ENCODE peak calls at places on chromosomes 5 and 9, in ten cellular contexts. Q is endodermal cell, E is dorsolateral prefrontal cortex, D is B cell, F is PC-3, T is right lobe of liver, V is colonic mucosa, Z is foreskin fibroblast, Y is A549, K is osteocyte. B is an unnamed sample.

GRCh38 chr9:88387035-88387732 is 1.1 kb upstream of the SPIN1 start:
- DNase-seq in Z (no peak), T (peak; percentile 88), K (no peak), E (no peak), V (peak; percentile 76), Y (peak; percentile 54), D (no peak), F (peak; percentile 60), Q (no peak), B (no peak)

GRCh38 chr5:54975701-54976100 is 9.7 kb downstream of the ESM1 start:
- DNase-seq in Q (no peak), K (no peak), T (no peak), F (no peak), E (no peak), Y (no peak), D (no peak), Z (no peak), V (no peak), B (no peak)

GRCh38 chr9:92610470-92611420 is 59.2 kb downstream of the IPPK start:
- DNase-seq in Q (no peak), V (no peak), Y (no peak), F (no peak), E (no peak), K (peak; percentile 75), D (no peak), T (no peak), Z (peak; percentile 89), B (no peak)

GRCh38 chr5:77643654-77644404 is 5.3 kb upstream of the OTP start:
- DNase-seq in D (no peak), Q (no peak), E (no peak), V (no peak), Z (no peak), Y (no peak), K (no peak), F (no peak), T (no peak), B (no peak)

GRCh38 chr5:102289251-102289899 is 6.7 kb downstream of the SLCO4C1 start:
- DNase-seq in E (no peak), D (no peak), Y (no peak), F (peak; percentile 16), K (no peak), V (no peak), T (no peak), Z (no peak), Q (no peak), B (no peak)

GRCh38 chr5:1479066-1479465 is 33.8 kb upstream of the SLC6A3 start:
- DNase-seq in K (no peak), D (no peak), Y (no peak), Z (no peak), Q (no peak), V (no peak), F (no peak), T (no peak), E (no peak), B (no peak)

GRCh38 chr5:90642706-90643229 is 84.2 kb downstream of the ADGRV1 start:
- DNase-seq in Z (no peak), E (no peak), V (no peak), Q (no peak), F (no peak), Y (no peak), D (no peak), T (no peak), K (no peak), B (no peak)

GRCh38 chr5:109689740-109690455 is at the start of gene MAN2A1:
- DNase-seq in Q (peak; percentile 86), F (peak; percentile 55), D (peak; percentile 83), T (peak; percentile 91), Y (peak; percentile 71), K (peak; percentile 88), Z (peak; percentile 88), V (peak; percentile 89), E (peak; percentile 52), B (peak; percentile 35)

GRCh38 chr5:39977231-39977630 is 552.5 kb upstream of the DAB2 start:
- DNase-seq in E (no peak), Z (no peak), V (no peak), K (no peak), T (no peak), D (no peak), F (no peak), Y (no peak), Q (no peak), B (no peak)

GRCh38 chr5:139775872-139776271 is 19.7 kb upstream of the PSD2 start:
- DNase-seq in D (no peak), Y (no peak), T (no peak), Q (no peak), Z (no peak), F (no peak), E (no peak), K (no peak), V (no peak), B (no peak)

GRCh38 chr9:137406876-137407589 is 15.9 kb downstream of the EXD3 start:
- DNase-seq in Q (peak; percentile 94), E (no peak), F (peak; percentile 32), K (no peak), Y (peak; percentile 60), D (no peak), V (peak; percentile 76), Z (peak; percentile 79), T (peak; percentile 69), B (no peak)
- TF ChIP-seq CTCF in Q (peak; percentile 92), E (peak; percentile 65), F (peak; percentile 50), K (peak; percentile 83), Y (peak; percentile 72), D (peak; percentile 70), V (peak; percentile 81), Z (peak; percentile 47), T (peak; percentile 85), B (peak; percentile 64)

DNA sequence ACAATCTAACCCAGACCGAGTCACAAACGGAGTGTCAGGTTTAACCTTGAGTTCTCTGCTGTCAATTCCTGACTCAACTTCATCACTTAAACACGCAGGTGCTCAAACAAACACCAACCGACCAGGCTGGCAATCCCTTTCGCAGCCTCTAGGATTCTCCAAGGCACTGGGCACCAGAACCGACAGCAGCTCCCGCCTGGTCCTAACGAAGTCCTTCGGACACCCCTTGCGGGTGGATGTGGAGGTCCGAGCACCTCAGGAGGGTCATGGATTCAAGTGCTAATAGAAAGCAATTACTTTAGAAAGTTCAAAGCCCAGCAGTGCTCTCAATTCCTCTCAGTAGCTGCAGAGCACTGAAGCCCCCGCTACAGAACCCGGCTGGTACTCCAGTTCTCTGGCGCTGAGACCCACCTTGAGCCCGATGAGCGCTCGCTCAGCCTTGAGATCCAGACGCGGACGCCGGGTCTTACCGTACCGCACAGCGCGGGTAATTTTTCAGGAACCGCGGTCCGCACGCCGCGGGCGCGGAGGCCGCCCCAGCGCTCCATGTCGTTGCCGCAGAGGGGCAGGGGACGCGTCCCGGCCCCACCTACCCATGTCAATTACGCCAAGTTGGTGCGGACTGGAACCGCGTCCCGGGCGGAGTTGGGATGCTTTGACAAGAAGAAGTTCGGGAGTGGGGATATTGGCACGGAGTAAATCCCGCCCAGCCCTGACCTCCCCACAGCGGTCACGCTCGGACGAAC is 672 bp downstream of the MARCHF3 start:
- DNase-seq in E (no peak), V (peak; percentile 77), T (peak; percentile 65), Q (peak; percentile 92), F (peak; percentile 85), K (no peak), Z (peak; percentile 84), D (peak; percentile 59), Y (peak; percentile 75), B (no peak)
- TF ChIP-seq CTCF in E (no peak), V (peak; percentile 58), T (peak; percentile 48), Q (peak; percentile 73), F (peak; percentile 52), K (peak; percentile 60), Z (peak; percentile 33), D (peak; percentile 36), Y (peak; percentile 20), B (no peak)

GRCh38 chr5:37086466-37087178 is 162.6 kb downstream of the CPLANE1 start:
- DNase-seq in Q (peak; percentile 86), Y (no peak), K (no peak), E (no peak), Z (peak; percentile 52), V (peak; percentile 35), F (peak; percentile 37), T (no peak), D (no peak), B (no peak)

GRCh38 chr5:37090781-37091180 is 158.4 kb downstream of the CPLANE1 start:
- DNase-seq in E (no peak), T (no peak), Q (no peak), Y (no peak), D (no peak), Z (no peak), V (no peak), K (no peak), F (no peak), B (no peak)

GRCh38 chr5:37088041-37088440 is 161.1 kb downstream of the CPLANE1 start:
- DNase-seq in D (no peak), Q (no peak), T (no peak), E (no peak), Y (no peak), K (no peak), Z (no peak), F (no peak), V (no peak), B (no peak)

DNA sequence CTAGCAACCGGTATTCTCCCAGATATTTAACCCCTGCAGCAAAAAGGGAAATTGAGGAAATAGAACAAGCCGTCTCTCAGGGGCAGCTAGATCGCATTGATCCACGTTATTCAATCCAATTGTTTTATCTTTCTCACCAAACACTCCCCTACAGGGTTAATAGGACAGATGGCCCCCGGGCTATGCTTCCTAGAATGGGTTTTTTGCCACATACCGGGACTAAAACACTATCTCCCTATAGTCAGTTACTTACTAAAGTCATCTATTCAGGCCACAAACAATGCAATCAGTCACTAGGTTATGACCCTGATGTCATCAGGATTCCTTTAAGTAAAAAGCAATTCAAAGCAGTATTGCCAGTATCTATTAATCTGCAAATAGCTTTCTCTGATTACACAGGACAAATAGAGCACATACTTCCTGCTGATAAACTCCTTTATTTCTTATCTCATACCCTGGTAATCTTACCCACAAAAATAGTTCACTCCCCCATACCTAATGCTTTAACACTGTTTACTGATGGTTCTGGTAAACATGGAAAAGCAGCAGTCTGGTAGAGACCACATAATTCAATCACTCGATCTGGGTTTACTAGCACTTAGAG is 159.0 kb downstream of the CPLANE1 start:
- DNase-seq in T (no peak), F (no peak), K (no peak), Y (no peak), E (no peak), D (no peak), V (no peak), Z (peak; percentile 8), Q (peak; percentile 62), B (no peak)
- TF ChIP-seq CTCF in T (no peak), F (no peak), K (no peak), Y (no peak), E (no peak), D (no peak), V (no peak), Z (no peak), Q (no peak), B (no peak)

DNA sequence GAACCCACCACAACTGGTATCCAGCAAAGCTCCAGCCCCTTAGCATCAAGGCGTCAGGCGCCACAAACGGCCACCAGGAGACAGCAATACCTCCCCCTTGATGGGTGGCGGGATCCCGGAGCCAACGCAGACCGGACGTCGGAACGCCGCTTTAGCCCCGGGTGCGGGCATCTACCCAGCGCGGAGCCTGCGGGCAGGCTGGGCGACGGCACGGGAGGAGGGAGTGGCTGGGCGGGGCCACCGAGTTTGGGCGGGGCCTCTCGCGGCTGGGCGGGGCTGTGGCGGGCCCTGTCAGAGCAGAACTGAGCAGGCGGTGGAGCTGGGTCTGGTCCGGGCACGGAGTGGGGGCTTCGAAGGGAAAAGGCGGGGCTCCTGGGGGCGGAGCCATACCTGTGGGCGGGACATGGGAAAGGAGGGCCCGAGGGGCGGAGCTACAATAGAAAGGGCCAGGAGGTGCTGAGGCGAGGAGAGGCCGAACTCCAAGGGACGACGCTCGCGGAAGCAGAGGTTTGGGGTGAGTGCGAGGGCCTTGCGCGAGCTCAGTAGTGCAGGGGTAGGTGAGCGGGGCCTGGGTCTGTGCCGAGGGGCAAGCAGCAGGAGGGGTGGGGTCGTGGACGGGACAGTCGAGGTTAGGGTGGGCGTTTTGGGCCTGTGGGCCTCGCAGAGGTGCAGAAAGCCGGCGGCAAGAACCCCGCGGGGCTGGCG is 40.2 kb upstream of the GARNL3 start:
- DNase-seq in K (peak; percentile 95), T (peak; percentile 96), F (peak; percentile 89), Y (peak; percentile 91), Q (peak; percentile 100), E (peak; percentile 84), V (peak; percentile 93), D (peak; percentile 90), Z (peak; percentile 81), B (peak; percentile 75)
- TF ChIP-seq CTCF in K (peak; percentile 45), T (no peak), F (no peak), Y (no peak), Q (peak; percentile 61), E (no peak), V (no peak), D (no peak), Z (no peak), B (no peak)

B was measured in omental fat pad.